ENCODE peak calls at places on chromosome 10, in five cellular contexts. One of them, this sample, is unnamed.

GRCh38 chr10:70540089-70540788 is 61.7 kb downstream of the PALD1 start:
- DNase-seq in HepG2: peak
- DNase-seq in GM12878: no peak
- DNase-seq in IMR-90: no peak
- DNase-seq in SK-N-SH: peak
- DNase-seq in this sample: peak

GRCh38 chr10:4034907-4035581 is 250.0 kb upstream of the KLF6 start:
- DNase-seq in GM12878: no peak
- DNase-seq in SK-N-SH: no peak
- DNase-seq in HepG2: no peak
- DNase-seq in IMR-90: peak
- DNase-seq in this sample: no peak

GRCh38 chr10:17643339-17643754 is 604 bp upstream of the STAM start:
- DNase-seq in HepG2: peak
- DNase-seq in GM12878: no peak
- DNase-seq in SK-N-SH: peak
- DNase-seq in IMR-90: peak
- DNase-seq in this sample: peak

GRCh38 chr10:69403519-69403918 is 13.2 kb downstream of the TACR2 start:
- DNase-seq in SK-N-SH: no peak
- DNase-seq in HepG2: no peak
- DNase-seq in IMR-90: peak
- DNase-seq in GM12878: no peak
- DNase-seq in this sample: no peak

GRCh38 chr10:27603104-27603503 is 99.0 kb downstream of the RAB18 start:
- DNase-seq in GM12878: no peak
- DNase-seq in IMR-90: no peak
- DNase-seq in SK-N-SH: no peak
- DNase-seq in HepG2: no peak
- DNase-seq in this sample: no peak

GRCh38 chr10:22486431-22486830 is 141.1 kb downstream of the SPAG6 start:
- DNase-seq in IMR-90: no peak
- DNase-seq in SK-N-SH: no peak
- DNase-seq in HepG2: no peak
- DNase-seq in GM12878: no peak
- DNase-seq in this sample: no peak

GRCh38 chr10:101512741-101513140 is 75.3 kb downstream of the POLL start:
- DNase-seq in HepG2: no peak
- DNase-seq in GM12878: no peak
- DNase-seq in IMR-90: peak
- DNase-seq in SK-N-SH: no peak
- DNase-seq in this sample: no peak

GRCh38 chr10:103816431-103816830 is 38.9 kb downstream of the SH3PXD2A start:
- DNase-seq in SK-N-SH: no peak
- DNase-seq in IMR-90: peak
- DNase-seq in GM12878: no peak
- DNase-seq in HepG2: no peak
- DNase-seq in this sample: no peak

GRCh38 chr10:61397175-61397986 is 55.8 kb downstream of the TMEM26 start:
- DNase-seq in IMR-90: peak
- DNase-seq in SK-N-SH: no peak
- DNase-seq in GM12878: no peak
- DNase-seq in HepG2: no peak
- DNase-seq in this sample: no peak

GRCh38 chr10:103284170-103284569 is 7.2 kb downstream of the INA start:
- DNase-seq in SK-N-SH: no peak
- DNase-seq in GM12878: no peak
- DNase-seq in IMR-90: no peak
- DNase-seq in HepG2: no peak
- DNase-seq in this sample: no peak

GRCh38 chr10:4351723-4352565 is 474.1 kb upstream of the AKR1E2 start:
- DNase-seq in GM12878: no peak
- DNase-seq in IMR-90: peak
- DNase-seq in SK-N-SH: no peak
- DNase-seq in HepG2: no peak
- DNase-seq in this sample: no peak

GRCh38 chr10:95834375-95834774 is 73.4 kb upstream of the CC2D2B start:
- DNase-seq in GM12878: no peak
- DNase-seq in HepG2: no peak
- DNase-seq in SK-N-SH: no peak
- DNase-seq in IMR-90: no peak
- DNase-seq in this sample: no peak

GRCh38 chr10:127151981-127152699 is 44.3 kb downstream of the INSYN2A start:
- DNase-seq in HepG2: peak
- DNase-seq in IMR-90: peak
- DNase-seq in SK-N-SH: no peak
- DNase-seq in GM12878: no peak
- DNase-seq in this sample: no peak

GRCh38 chr10:16297652-16298051 is 139.2 kb upstream of the PTER start:
- DNase-seq in SK-N-SH: no peak
- DNase-seq in HepG2: no peak
- DNase-seq in GM12878: no peak
- DNase-seq in IMR-90: no peak
- DNase-seq in this sample: no peak

GRCh38 chr10:4246881-4247358 is 461.9 kb upstream of the KLF6 start:
- DNase-seq in HepG2: no peak
- DNase-seq in SK-N-SH: no peak
- DNase-seq in IMR-90: peak
- DNase-seq in GM12878: no peak
- DNase-seq in this sample: no peak

GRCh38 chr10:30070001-30070759 is 10.8 kb upstream of the JCAD start:
- DNase-seq in IMR-90: no peak
- DNase-seq in GM12878: no peak
- DNase-seq in SK-N-SH: peak
- DNase-seq in HepG2: peak
- DNase-seq in this sample: peak

GRCh38 chr10:93471110-93471651 is 11.0 kb downstream of the MYOF start:
- DNase-seq in SK-N-SH: no peak
- DNase-seq in GM12878: no peak
- DNase-seq in IMR-90: peak
- DNase-seq in HepG2: peak
- DNase-seq in this sample: no peak

GRCh38 chr10:114100848-114101741 is 57.4 kb downstream of the ADRB1 start:
- DNase-seq in GM12878: no peak
- DNase-seq in IMR-90: peak
- DNase-seq in SK-N-SH: peak
- DNase-seq in HepG2: no peak
- DNase-seq in this sample: no peak

GRCh38 chr10:121552746-121553145 is 45.5 kb downstream of the FGFR2 start:
- DNase-seq in GM12878: no peak
- DNase-seq in IMR-90: no peak
- DNase-seq in SK-N-SH: no peak
- DNase-seq in HepG2: no peak
- DNase-seq in this sample: no peak

GRCh38 chr10:66586073-66586472 is 339.8 kb upstream of the LRRTM3 start:
- DNase-seq in SK-N-SH: no peak
- DNase-seq in GM12878: no peak
- DNase-seq in HepG2: no peak
- DNase-seq in IMR-90: peak
- DNase-seq in this sample: no peak

GRCh38 chr10:117569610-117570395 is 27.3 kb downstream of the EMX2 start:
- DNase-seq in SK-N-SH: no peak
- DNase-seq in GM12878: no peak
- DNase-seq in IMR-90: no peak
- DNase-seq in HepG2: no peak
- DNase-seq in this sample: no peak

GRCh38 chr10:16965740-16966447 is 148.7 kb upstream of the RSU1 start:
- DNase-seq in SK-N-SH: no peak
- DNase-seq in IMR-90: peak
- DNase-seq in GM12878: no peak
- DNase-seq in HepG2: peak
- DNase-seq in this sample: no peak

GRCh38 chr10:113089581-113089980 is 139.5 kb downstream of the TCF7L2 start:
- DNase-seq in GM12878: no peak
- DNase-seq in SK-N-SH: no peak
- DNase-seq in IMR-90: no peak
- DNase-seq in HepG2: no peak
- DNase-seq in this sample: peak
- H3K4me3 ChIP-seq in GM12878: no peak
- H3K4me3 ChIP-seq in SK-N-SH: no peak
- H3K4me3 ChIP-seq in IMR-90: no peak
- H3K4me3 ChIP-seq in HepG2: no peak
- H3K4me3 ChIP-seq in this sample: no peak

GRCh38 chr10:34433241-34434076 is 381.6 kb downstream of the PARD3 start:
- DNase-seq in HepG2: no peak
- DNase-seq in IMR-90: peak
- DNase-seq in GM12878: no peak
- DNase-seq in SK-N-SH: no peak
- DNase-seq in this sample: no peak

GRCh38 chr10:34430685-34431084 is 384.4 kb downstream of the PARD3 start:
- DNase-seq in SK-N-SH: no peak
- DNase-seq in GM12878: no peak
- DNase-seq in HepG2: no peak
- DNase-seq in IMR-90: no peak
- DNase-seq in this sample: no peak

GRCh38 chr10:34437897-34438296 is 377.2 kb downstream of the PARD3 start:
- DNase-seq in IMR-90: no peak
- DNase-seq in SK-N-SH: no peak
- DNase-seq in GM12878: no peak
- DNase-seq in HepG2: no peak
- DNase-seq in this sample: no peak

GRCh38 chr10:34432589-34432988 is 382.5 kb downstream of the PARD3 start:
- DNase-seq in GM12878: no peak
- DNase-seq in HepG2: no peak
- DNase-seq in SK-N-SH: no peak
- DNase-seq in IMR-90: no peak
- DNase-seq in this sample: no peak

GRCh38 chr10:34434119-34434594 is 380.9 kb downstream of the PARD3 start:
- DNase-seq in HepG2: no peak
- DNase-seq in GM12878: no peak
- DNase-seq in IMR-90: peak
- DNase-seq in SK-N-SH: no peak
- DNase-seq in this sample: no peak
- TF ChIP-seq MXI1 in HepG2: no peak
- TF ChIP-seq MXI1 in GM12878: no peak
- TF ChIP-seq MXI1 in IMR-90: peak
- TF ChIP-seq MXI1 in SK-N-SH: no peak
- TF ChIP-seq MXI1 in this sample: no peak

GRCh38 chr10:32256613-32257437 is 90.1 kb downstream of the EPC1 start:
- DNase-seq in IMR-90: peak
- DNase-seq in SK-N-SH: peak
- DNase-seq in GM12878: peak
- DNase-seq in HepG2: peak
- DNase-seq in this sample: peak
- H3K4me3 ChIP-seq in IMR-90: no peak
- H3K4me3 ChIP-seq in SK-N-SH: no peak
- H3K4me3 ChIP-seq in GM12878: no peak
- H3K4me3 ChIP-seq in HepG2: peak
- H3K4me3 ChIP-seq in this sample: no peak

DNA sequence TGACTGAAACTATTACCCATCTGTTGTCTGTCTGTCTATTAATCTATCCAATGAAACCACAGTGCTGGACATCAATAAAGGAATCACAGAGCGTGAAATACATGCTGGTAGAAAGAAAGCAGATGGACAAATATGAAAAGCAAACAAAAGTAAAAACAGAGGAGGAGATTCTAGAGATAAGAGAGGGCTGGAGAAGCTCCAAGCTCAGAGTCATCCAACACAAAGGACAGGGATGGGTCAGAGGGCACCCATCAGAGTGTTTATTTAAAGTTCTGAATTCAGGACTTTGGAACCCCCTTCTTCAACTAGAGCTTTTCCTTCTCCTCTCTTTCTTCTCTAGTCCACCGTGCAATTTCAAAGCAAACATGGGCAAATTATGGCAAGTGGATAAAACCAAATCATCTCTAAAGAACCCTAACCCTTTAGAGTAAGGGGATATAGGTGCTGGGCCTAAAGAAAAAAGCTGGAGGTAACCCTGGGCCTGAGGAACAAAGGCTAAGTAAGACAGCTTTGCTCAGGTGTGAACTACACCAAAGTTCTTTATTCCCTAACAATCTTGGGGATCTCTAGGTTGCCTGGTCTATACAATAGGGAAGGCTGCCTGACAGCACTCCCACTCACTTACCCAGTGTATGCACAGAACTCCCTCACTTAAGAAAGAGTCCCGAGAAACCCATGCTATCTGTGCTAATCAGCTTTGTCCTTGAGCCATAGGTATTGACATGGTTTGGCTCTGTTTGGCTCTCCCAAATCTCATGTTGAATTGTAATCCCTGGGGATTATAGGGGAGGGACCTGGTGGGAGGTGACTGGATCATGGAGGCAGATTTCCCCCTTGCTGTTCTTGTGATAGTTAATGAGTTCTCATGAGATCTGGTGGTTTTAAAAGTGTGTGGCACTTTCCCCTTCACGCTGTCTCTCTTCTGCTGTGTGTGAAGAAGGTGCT is 97.0 kb downstream of the BAMBI start:
- DNase-seq in SK-N-SH: peak
- DNase-seq in HepG2: peak
- DNase-seq in IMR-90: no peak
- DNase-seq in GM12878: no peak
- DNase-seq in this sample: no peak
- TF ChIP-seq MXI1 in SK-N-SH: no peak
- TF ChIP-seq MXI1 in HepG2: no peak
- TF ChIP-seq MXI1 in IMR-90: no peak
- TF ChIP-seq MXI1 in GM12878: no peak
- TF ChIP-seq MXI1 in this sample: no peak

GRCh38 chr10:109214916-109215740 is 708.2 kb downstream of the XPNPEP1 start:
- DNase-seq in HepG2: no peak
- DNase-seq in GM12878: no peak
- DNase-seq in SK-N-SH: no peak
- DNase-seq in IMR-90: no peak
- DNase-seq in this sample: no peak
- H3K4me3 ChIP-seq in HepG2: no peak
- H3K4me3 ChIP-seq in GM12878: no peak
- H3K4me3 ChIP-seq in SK-N-SH: no peak
- H3K4me3 ChIP-seq in IMR-90: no peak
- H3K4me3 ChIP-seq in this sample: no peak

GRCh38 chr10:124033887-124034218 is 59.5 kb downstream of the CHST15 start:
- DNase-seq in SK-N-SH: peak
- DNase-seq in HepG2: no peak
- DNase-seq in IMR-90: no peak
- DNase-seq in GM12878: no peak
- DNase-seq in this sample: no peak
- TF ChIP-seq MXI1 in SK-N-SH: no peak
- TF ChIP-seq MXI1 in HepG2: no peak
- TF ChIP-seq MXI1 in IMR-90: no peak
- TF ChIP-seq MXI1 in GM12878: no peak
- TF ChIP-seq MXI1 in this sample: no peak